ENCODE peak calls at places on chromosomes 7 and 10, in nine cellular contexts. V, R, T, X, E, Z, C, Q and D are unnamed samples.

GRCh38 chr7:95246935-95247370 is 77.4 kb downstream of the PON1 start:
- DNase-seq in V (peak), R (peak), T (peak), X (no peak), E (peak), Z (peak), C (peak), Q (no peak), D (no peak)

GRCh38 chr10:97883092-97883485 is 33.4 kb downstream of the GOLGA7B start:
- DNase-seq in V (no peak), R (no peak), T (no peak), X (peak), E (no peak), Z (no peak), C (no peak), Q (peak), D (no peak)

GRCh38 chr7:75850222-75850621 is 28.6 kb upstream of the RHBDD2 start:
- DNase-seq in V (no peak), R (no peak), T (no peak), X (no peak), E (no peak), Z (no peak), C (no peak), Q (no peak), D (no peak)

GRCh38 chr7:105060923-105061322 is 46.9 kb downstream of the KMT2E start:
- DNase-seq in V (no peak), R (no peak), T (no peak), X (no peak), E (no peak), Z (no peak), C (no peak), Q (no peak), D (no peak)

GRCh38 chr10:10826125-10826524 is 191.5 kb upstream of the CELF2 start:
- DNase-seq in V (no peak), R (peak), T (no peak), X (no peak), E (no peak), Z (no peak), C (peak), Q (no peak), D (no peak)

GRCh38 chr7:151792011-151792410 is 84.9 kb downstream of the PRKAG2 start:
- DNase-seq in V (no peak), R (no peak), T (no peak), X (no peak), E (no peak), Z (no peak), C (no peak), Q (no peak), D (no peak)

GRCh38 chr10:62096534-62096933 is 172.1 kb downstream of the RTKN2 start:
- DNase-seq in V (no peak), R (peak), T (no peak), X (no peak), E (no peak), Z (no peak), C (no peak), Q (no peak), D (no peak)

GRCh38 chr10:88115968-88116367 is 252.5 kb downstream of the PTEN start:
- DNase-seq in V (no peak), R (peak), T (no peak), X (no peak), E (no peak), Z (no peak), C (peak), Q (no peak), D (no peak)

GRCh38 chr10:82544377-82544776 is 669.4 kb downstream of the NRG3 start:
- DNase-seq in V (no peak), R (no peak), T (no peak), X (no peak), E (no peak), Z (no peak), C (no peak), Q (no peak), D (no peak)

GRCh38 chr7:121504478-121504877 is 108.4 kb upstream of the FAM3C start:
- DNase-seq in V (no peak), R (peak), T (no peak), X (no peak), E (no peak), Z (no peak), C (peak), Q (no peak), D (no peak)

GRCh38 chr10:3774814-3775670 is 10.0 kb downstream of the KLF6 start:
- DNase-seq in V (no peak), R (peak), T (no peak), X (no peak), E (no peak), Z (no peak), C (peak), Q (no peak), D (no peak)

GRCh38 chr7:64602518-64602917 is 39.6 kb upstream of the ZNF680 start:
- DNase-seq in V (no peak), R (no peak), T (no peak), X (no peak), E (no peak), Z (no peak), C (peak), Q (no peak), D (no peak)

GRCh38 chr7:16743207-16743606 is 10.3 kb upstream of the TSPAN13 start:
- DNase-seq in V (no peak), R (peak), T (no peak), X (no peak), E (no peak), Z (no peak), C (peak), Q (no peak), D (no peak)

GRCh38 chr10:71064413-71065118 is 147.8 kb upstream of the UNC5B start:
- DNase-seq in V (no peak), R (no peak), T (no peak), X (no peak), E (no peak), Z (no peak), C (no peak), Q (no peak), D (no peak)